ENCODE peak calls at places on chromosome 1, in five cellular contexts. G is lung, I is heart left ventricle, Y is A549, J is heart right ventricle. F is an unnamed sample.

GRCh38 chr1:176205322-176205914 is 1.7 kb downstream of the COP1 start:
- ATAC-seq in G (no peak), I (no peak), J (no peak), Y (no peak), F (no peak)

GRCh38 chr1:229562686-229563085 is 4.2 kb upstream of the ABCB10 start:
- ATAC-seq in I (no peak), G (no peak), Y (no peak), J (no peak), F (no peak)

GRCh38 chr1:24536391-24536840 is 19.5 kb upstream of the NCMAP start:
- ATAC-seq in Y (peak; percentile 42), J (peak; percentile 42), G (no peak), I (peak; percentile 47), F (no peak)

GRCh38 chr1:110383311-110383990 is 7.4 kb downstream of the SLC16A4 start:
- ATAC-seq in J (no peak), G (no peak), Y (no peak), I (peak; percentile 37), F (peak; percentile 27)

GRCh38 chr1:117324357-117324756 is 42.9 kb upstream of the MAN1A2 start:
- ATAC-seq in Y (no peak), I (no peak), J (no peak), G (no peak), F (no peak)

GRCh38 chr1:238457610-238458009 is 566.9 kb upstream of the ZP4 start:
- ATAC-seq in J (no peak), G (no peak), Y (no peak), I (no peak), F (no peak)

GRCh38 chr1:53198241-53198651 is 1.6 kb downstream of the CPT2 start:
- ATAC-seq in G (no peak), Y (no peak), I (peak; percentile 69), J (peak; percentile 67), F (no peak)

GRCh38 chr1:200866521-200866920 is 6.3 kb upstream of the GPR25 start:
- ATAC-seq in J (no peak), G (no peak), I (no peak), Y (peak; percentile 18), F (no peak)

GRCh38 chr1:212531267-212531666 is 77.3 kb upstream of the ATF3 start:
- ATAC-seq in G (no peak), I (no peak), J (no peak), Y (no peak), F (no peak)

GRCh38 chr1:45327644-45328515 is 1.2 kb downstream of the HPDL start:
- ATAC-seq in G (no peak), J (no peak), I (no peak), Y (peak; percentile 39), F (no peak)

GRCh38 chr1:231544943-231545592 is 16.6 kb downstream of the TSNAX start:
- ATAC-seq in I (peak; percentile 92), G (no peak), J (peak; percentile 89), Y (no peak), F (no peak)

GRCh38 chr1:43463461-43463860 is 9.7 kb upstream of the HYI start:
- ATAC-seq in G (no peak), I (no peak), Y (no peak), J (no peak), F (no peak)

GRCh38 chr1:98949606-98950005 is 55.1 kb downstream of the PLPPR5 start:
- ATAC-seq in G (no peak), J (no peak), Y (no peak), I (no peak), F (no peak)

GRCh38 chr1:45554198-45554597 is 3.6 kb downstream of the AKR1A1 start:
- ATAC-seq in J (no peak), Y (no peak), G (no peak), I (no peak), F (no peak)

GRCh38 chr1:31523012-31523411 is 53.3 kb upstream of the TINAGL1 start:
- ATAC-seq in G (no peak), Y (no peak), J (no peak), I (no peak), F (no peak)

GRCh38 chr1:192805832-192806323 is 3.0 kb upstream of the RGS2 start:
- ATAC-seq in Y (peak; percentile 14), I (no peak), G (no peak), J (no peak), F (no peak)

GRCh38 chr1:39854738-39855137 is 28.6 kb downstream of the TRIT1 start:
- ATAC-seq in J (no peak), G (no peak), Y (no peak), I (no peak), F (no peak)

GRCh38 chr1:17594026-17594425 is 54.5 kb downstream of the ARHGEF10L start:
- ATAC-seq in Y (no peak), J (peak; percentile 91), G (no peak), I (peak; percentile 82), F (no peak)

GRCh38 chr1:210920258-210920657 is 213.7 kb downstream of the KCNH1 start:
- ATAC-seq in J (no peak), I (no peak), G (no peak), Y (no peak), F (no peak)

GRCh38 chr1:117077267-117077666 is 17.1 kb downstream of the TTF2 start:
- ATAC-seq in J (no peak), G (no peak), I (no peak), Y (peak; percentile 64), F (no peak)

GRCh38 chr1:181483561-181484291 is 409 bp downstream of the CACNA1E start:
- ATAC-seq in Y (no peak), G (no peak), I (no peak), J (no peak), F (no peak)

GRCh38 chr1:223152399-223152798 is 9.4 kb upstream of the TLR5 start:
- ATAC-seq in Y (no peak), G (no peak), I (no peak), J (no peak), F (no peak)

GRCh38 chr1:23646086-23646485 is 45.5 kb upstream of the RPL11 start:
- ATAC-seq in J (no peak), I (no peak), G (no peak), Y (no peak), F (no peak)

GRCh38 chr1:156151093-156151688 is 2.2 kb upstream of the SEMA4A start:
- ATAC-seq in G (no peak), I (peak; percentile 34), J (no peak), Y (no peak), F (no peak)

GRCh38 chr1:21647431-21648373 is 21.5 kb downstream of the RAP1GAP start:
- ATAC-seq in J (peak; percentile 60), Y (peak; percentile 78), G (no peak), I (peak; percentile 53), F (no peak)

GRCh38 chr1:234737915-234738314 is 127.9 kb upstream of the IRF2BP2 start:
- ATAC-seq in G (no peak), I (no peak), Y (no peak), J (no peak), F (no peak)

GRCh38 chr1:75841421-75841820 is 44.7 kb downstream of the MSH4 start:
- ATAC-seq in G (no peak), I (no peak), J (no peak), Y (no peak), F (no peak)

GRCh38 chr1:217274416-217274815 is 356.5 kb downstream of the GPATCH2 start:
- ATAC-seq in G (no peak), J (no peak), I (no peak), Y (no peak), F (no peak)

GRCh38 chr1:45535988-45536766 is 14.4 kb upstream of the AKR1A1 start:
- ATAC-seq in G (no peak), I (no peak), J (no peak), Y (no peak), F (no peak)

GRCh38 chr1:25193151-25193742 is 39.1 kb downstream of the SYF2 start:
- ATAC-seq in I (no peak), J (no peak), Y (no peak), G (no peak), F (no peak)

GRCh38 chr1:21232044-21232443 is 55.3 kb upstream of the EIF4G3 start:
- ATAC-seq in Y (peak; percentile 88), J (peak; percentile 72), I (peak; percentile 72), G (peak; percentile 62), F (peak; percentile 76)

GRCh38 chr1:77553568-77554291 is 128.7 kb downstream of the ZZZ3 start:
- ATAC-seq in G (no peak), Y (no peak), I (no peak), J (no peak), F (no peak)

GRCh38 chr1:150696590-150696989 is 364 bp downstream of the GOLPH3L start:
- ATAC-seq in Y (peak; percentile 42), G (no peak), I (no peak), J (no peak), F (no peak)

GRCh38 chr1:150695561-150695960 is 1.4 kb downstream of the GOLPH3L start:
- ATAC-seq in G (no peak), J (no peak), I (no peak), Y (no peak), F (no peak)

GRCh38 chr1:150696151-150696550 is 803 bp downstream of the GOLPH3L start:
- ATAC-seq in J (no peak), Y (no peak), I (no peak), G (no peak), F (no peak)

GRCh38 chr1:150692720-150693119 is 4.2 kb downstream of the GOLPH3L start:
- ATAC-seq in Y (no peak), J (no peak), G (no peak), I (no peak), F (no peak)

GRCh38 chr1:150696995-150697927 is at the start of gene GOLPH3L:
- ATAC-seq in Y (peak; percentile 100), J (peak; percentile 100), G (peak; percentile 100), I (peak; percentile 100), F (peak; percentile 100)
- H3K27ac ChIP-seq in Y (peak within 1 kb of the TSS; percentile 88), J (peak within 1 kb of the TSS; percentile 68), G (peak within 1 kb of the TSS; percentile 82), I (peak within 1 kb of the TSS; percentile 67), F (peak within 1 kb of the TSS; percentile 78)

GRCh38 chr1:100752806-100753205 is 33.3 kb downstream of the VCAM1 start:
- ATAC-seq in G (no peak), I (no peak), Y (no peak), J (no peak), F (no peak)
- H3K27ac ChIP-seq in G (no peak overlapping the region), I (no peak overlapping the region), Y (no peak overlapping the region), J (no peak overlapping the region), F (no peak overlapping the region)

GRCh38 chr1:8987881-8988617 is 38.2 kb downstream of the SLC2A7 start:
- ATAC-seq in G (peak; percentile 62), J (peak; percentile 62), Y (peak; percentile 74), I (peak; percentile 50), F (no peak)

GRCh38 chr1:8988618-8988967 is 37.6 kb downstream of the SLC2A7 start:
- ATAC-seq in J (peak; percentile 52), I (no peak), G (no peak), Y (no peak), F (no peak)

GRCh38 chr1:8984990-8985389 is 39.3 kb downstream of the CA6 start:
- ATAC-seq in Y (no peak), I (no peak), G (no peak), J (no peak), F (no peak)

GRCh38 chr1:8985915-8986813 is 40.1 kb downstream of the SLC2A7 start:
- ATAC-seq in J (peak; percentile 92), Y (peak; percentile 92), I (peak; percentile 97), G (peak; percentile 68), F (peak; percentile 91)

DNA sequence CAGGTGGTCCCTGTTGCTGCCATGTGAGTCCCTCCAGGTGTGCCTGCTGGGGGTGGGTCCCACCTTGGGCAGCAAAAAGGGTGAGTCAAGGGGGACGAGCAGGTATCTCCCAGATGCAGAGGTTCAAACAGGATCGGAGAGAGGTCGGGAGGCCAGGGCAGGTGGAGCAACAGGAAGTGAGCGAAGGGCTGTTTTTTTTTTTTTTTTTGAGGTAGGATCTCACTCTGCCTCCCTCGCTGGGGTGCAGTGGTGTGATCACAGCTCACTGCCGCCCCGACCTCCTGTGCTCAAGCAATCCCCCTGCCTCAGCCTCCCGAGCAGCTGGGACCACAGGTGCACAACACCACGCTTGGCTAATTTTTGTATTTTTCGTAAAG is 39.4 kb downstream of the SLC2A7 start:
- ATAC-seq in J (no peak), G (no peak), I (no peak), Y (no peak), F (no peak)
- H3K27ac ChIP-seq in J (peak overlapping the region; percentile 53), G (no peak overlapping the region), I (no peak overlapping the region), Y (peak overlapping the region; percentile 95), F (no peak overlapping the region)

GRCh38 chr1:225699336-225699735 is 46.4 kb upstream of the ENAH start:
- ATAC-seq in G (no peak), J (no peak), Y (no peak), I (no peak), F (no peak)
- H3K27ac ChIP-seq in G (no peak overlapping the region), J (peak overlapping the region; percentile 3), Y (peak overlapping the region; percentile 84), I (no peak overlapping the region), F (peak overlapping the region; percentile 30)